ENCODE peak calls at places on chromosomes 3 and 15, in nine cellular contexts. Q, O, E, Z, C, S, F, T and P are unnamed samples.

GRCh38 chr3:12724794-12725193 is 34.3 kb downstream of the TMEM40 start:
- DNase-seq in Q (no peak), O (no peak), E (no peak), Z (no peak), C (no peak), S (no peak), F (no peak), T (peak), P (peak)

GRCh38 chr15:28096720-28097431 is 2.2 kb downstream of the OCA2 start:
- DNase-seq in Q (no peak), O (no peak), E (no peak), Z (no peak), C (no peak), S (peak), F (peak), T (peak), P (no peak)

GRCh38 chr3:176359211-176359610 is 838.1 kb downstream of the TBL1XR1 start:
- DNase-seq in Q (no peak), O (no peak), E (no peak), Z (no peak), C (no peak), S (peak), F (no peak), T (no peak), P (no peak)

GRCh38 chr3:149657458-149657795 is 398 bp downstream of the WWTR1 start:
- DNase-seq in Q (peak), O (peak), E (peak), Z (peak), C (peak), S (peak), F (no peak), T (peak), P (peak)

GRCh38 chr15:66900586-66901310 is 164.7 kb upstream of the SMAD3 start:
- DNase-seq in Q (no peak), O (no peak), E (no peak), Z (no peak), C (no peak), S (peak), F (no peak), T (no peak), P (no peak)

GRCh38 chr3:106428565-106428994 is 559.8 kb upstream of the CBLB start:
- DNase-seq in Q (peak), O (peak), E (no peak), Z (peak), C (peak), S (no peak), F (no peak), T (peak), P (peak)

GRCh38 chr15:92904832-92905640 is 4.9 kb downstream of the CHD2 start:
- DNase-seq in Q (no peak), O (no peak), E (no peak), Z (peak), C (no peak), S (no peak), F (no peak), T (no peak), P (no peak)

GRCh38 chr3:61537366-61537765 is 24.0 kb upstream of the PTPRG start:
- DNase-seq in Q (peak), O (no peak), E (no peak), Z (no peak), C (peak), S (peak), F (peak), T (no peak), P (peak)

GRCh38 chr3:155619118-155619915 is 125.6 kb downstream of the PLCH1 start:
- DNase-seq in Q (no peak), O (no peak), E (no peak), Z (no peak), C (no peak), S (peak), F (no peak), T (no peak), P (no peak)

GRCh38 chr3:138493804-138494606 is 59.6 kb downstream of the ESYT3 start:
- DNase-seq in Q (peak), O (no peak), E (no peak), Z (peak), C (peak), S (no peak), F (no peak), T (peak), P (peak)

GRCh38 chr15:101043911-101044624 is 124.9 kb downstream of the LRRK1 start:
- DNase-seq in Q (no peak), O (no peak), E (peak), Z (no peak), C (no peak), S (peak), F (no peak), T (no peak), P (no peak)

GRCh38 chr3:38137615-38138346 is 680 bp upstream of the MYD88 start:
- DNase-seq in Q (no peak), O (no peak), E (peak), Z (no peak), C (no peak), S (peak), F (no peak), T (peak), P (peak)

GRCh38 chr15:29106551-29107290 is 162.9 kb downstream of the NSMCE3 start:
- DNase-seq in Q (no peak), O (no peak), E (peak), Z (no peak), C (no peak), S (no peak), F (no peak), T (no peak), P (peak)

GRCh38 chr3:30162579-30162978 is 443.8 kb upstream of the TGFBR2 start:
- DNase-seq in Q (peak), O (no peak), E (no peak), Z (peak), C (peak), S (no peak), F (no peak), T (peak), P (peak)

GRCh38 chr3:56702487-56703315 is 19.6 kb upstream of the TASOR start:
- DNase-seq in Q (peak), O (no peak), E (no peak), Z (peak), C (peak), S (peak), F (peak), T (peak), P (peak)

GRCh38 chr3:61964566-61964965 is 403.2 kb downstream of the PTPRG start:
- DNase-seq in Q (no peak), O (no peak), E (no peak), Z (no peak), C (no peak), S (no peak), F (no peak), T (peak), P (no peak)

GRCh38 chr3:35737934-35738706 is 98.8 kb downstream of the ARPP21 start:
- DNase-seq in Q (no peak), O (no peak), E (no peak), Z (no peak), C (no peak), S (no peak), F (no peak), T (no peak), P (no peak)

GRCh38 chr3:151925419-151925818 is 52.0 kb downstream of the SUCNR1 start:
- DNase-seq in Q (peak), O (no peak), E (no peak), Z (no peak), C (no peak), S (no peak), F (no peak), T (peak), P (no peak)

GRCh38 chr3:62923092-62923491 is 47.9 kb upstream of the CADPS start:
- DNase-seq in Q (peak), O (no peak), E (no peak), Z (peak), C (no peak), S (no peak), F (no peak), T (peak), P (no peak)

GRCh38 chr3:122973893-122974615 is 53.5 kb downstream of the SEMA5B start:
- DNase-seq in Q (peak), O (no peak), E (no peak), Z (no peak), C (no peak), S (no peak), F (no peak), T (peak), P (no peak)

GRCh38 chr3:40189118-40189517 is 120.4 kb upstream of the EIF1B start:
- DNase-seq in Q (no peak), O (no peak), E (no peak), Z (no peak), C (no peak), S (no peak), F (no peak), T (no peak), P (no peak)

GRCh38 chr15:52727825-52728224 is 48.6 kb upstream of the ATOSA start:
- DNase-seq in Q (no peak), O (no peak), E (no peak), Z (no peak), C (no peak), S (no peak), F (no peak), T (no peak), P (no peak)

GRCh38 chr3:150635076-150635475 is 32.0 kb downstream of the SELENOT start:
- DNase-seq in Q (no peak), O (no peak), E (no peak), Z (no peak), C (no peak), S (peak), F (no peak), T (no peak), P (peak)

GRCh38 chr3:29525254-29525881 is 244.5 kb downstream of the RBMS3 start:
- DNase-seq in Q (peak), O (peak), E (no peak), Z (peak), C (peak), S (no peak), F (no peak), T (peak), P (peak)

GRCh38 chr3:279325-279724 is 82.8 kb downstream of the CHL1 start:
- DNase-seq in Q (no peak), O (no peak), E (no peak), Z (no peak), C (no peak), S (no peak), F (no peak), T (no peak), P (no peak)

GRCh38 chr15:85379403-85380131 is 836 bp upstream of the AKAP13 start:
- DNase-seq in Q (peak), O (no peak), E (no peak), Z (peak), C (no peak), S (peak), F (no peak), T (peak), P (peak)

GRCh38 chr3:53581671-53582070 is 87.3 kb downstream of the CACNA1D start:
- DNase-seq in Q (peak), O (no peak), E (no peak), Z (no peak), C (peak), S (no peak), F (no peak), T (no peak), P (no peak)

GRCh38 chr15:58762731-58763130 is 8.4 kb upstream of the MINDY2 start:
- DNase-seq in Q (no peak), O (no peak), E (no peak), Z (no peak), C (no peak), S (no peak), F (no peak), T (no peak), P (no peak)

GRCh38 chr3:129837057-129837631 is 56.4 kb downstream of the TMCC1 start:
- DNase-seq in Q (no peak), O (no peak), E (no peak), Z (peak), C (peak), S (peak), F (no peak), T (no peak), P (peak)

GRCh38 chr15:78625621-78626280 is 5.0 kb upstream of the CHRNA3 start:
- DNase-seq in Q (no peak), O (no peak), E (no peak), Z (no peak), C (no peak), S (no peak), F (no peak), T (no peak), P (no peak)

GRCh38 chr3:115827494-115827893 is 204.2 kb downstream of the GAP43 start:
- DNase-seq in Q (no peak), O (no peak), E (no peak), Z (no peak), C (no peak), S (peak), F (no peak), T (no peak), P (no peak)

GRCh38 chr3:154888386-154888785 is 191.7 kb upstream of the MME start:
- DNase-seq in Q (no peak), O (no peak), E (no peak), Z (no peak), C (no peak), S (no peak), F (no peak), T (no peak), P (no peak)

GRCh38 chr15:33191641-33192040 is 2.9 kb downstream of the FMN1 start:
- DNase-seq in Q (no peak), O (no peak), E (no peak), Z (no peak), C (no peak), S (no peak), F (no peak), T (no peak), P (no peak)

GRCh38 chr3:127629462-127630403 is 748 bp downstream of the PODXL2 start:
- DNase-seq in Q (no peak), O (no peak), E (no peak), Z (no peak), C (no peak), S (no peak), F (no peak), T (peak), P (no peak)
- H3K4me3 ChIP-seq in Q (peak), O (peak), E (peak), Z (peak), C (peak), S (peak), F (peak), T (peak), P (peak)

GRCh38 chr3:71581451-71581980 is 2.0 kb downstream of the FOXP1 start:
- DNase-seq in Q (no peak), O (peak), E (peak), Z (no peak), C (peak), S (peak), F (peak), T (peak), P (peak)

GRCh38 chr3:71581981-71582611 is 1.4 kb downstream of the FOXP1 start:
- DNase-seq in Q (peak), O (peak), E (peak), Z (no peak), C (peak), S (peak), F (peak), T (peak), P (peak)

GRCh38 chr3:71584216-71585061 is 911 bp upstream of the FOXP1 start:
- DNase-seq in Q (peak), O (peak), E (peak), Z (peak), C (peak), S (peak), F (peak), T (peak), P (peak)

GRCh38 chr3:71583569-71584215 is at the start of gene FOXP1:
- DNase-seq in Q (peak), O (peak), E (peak), Z (peak), C (peak), S (peak), F (peak), T (peak), P (peak)

DNA sequence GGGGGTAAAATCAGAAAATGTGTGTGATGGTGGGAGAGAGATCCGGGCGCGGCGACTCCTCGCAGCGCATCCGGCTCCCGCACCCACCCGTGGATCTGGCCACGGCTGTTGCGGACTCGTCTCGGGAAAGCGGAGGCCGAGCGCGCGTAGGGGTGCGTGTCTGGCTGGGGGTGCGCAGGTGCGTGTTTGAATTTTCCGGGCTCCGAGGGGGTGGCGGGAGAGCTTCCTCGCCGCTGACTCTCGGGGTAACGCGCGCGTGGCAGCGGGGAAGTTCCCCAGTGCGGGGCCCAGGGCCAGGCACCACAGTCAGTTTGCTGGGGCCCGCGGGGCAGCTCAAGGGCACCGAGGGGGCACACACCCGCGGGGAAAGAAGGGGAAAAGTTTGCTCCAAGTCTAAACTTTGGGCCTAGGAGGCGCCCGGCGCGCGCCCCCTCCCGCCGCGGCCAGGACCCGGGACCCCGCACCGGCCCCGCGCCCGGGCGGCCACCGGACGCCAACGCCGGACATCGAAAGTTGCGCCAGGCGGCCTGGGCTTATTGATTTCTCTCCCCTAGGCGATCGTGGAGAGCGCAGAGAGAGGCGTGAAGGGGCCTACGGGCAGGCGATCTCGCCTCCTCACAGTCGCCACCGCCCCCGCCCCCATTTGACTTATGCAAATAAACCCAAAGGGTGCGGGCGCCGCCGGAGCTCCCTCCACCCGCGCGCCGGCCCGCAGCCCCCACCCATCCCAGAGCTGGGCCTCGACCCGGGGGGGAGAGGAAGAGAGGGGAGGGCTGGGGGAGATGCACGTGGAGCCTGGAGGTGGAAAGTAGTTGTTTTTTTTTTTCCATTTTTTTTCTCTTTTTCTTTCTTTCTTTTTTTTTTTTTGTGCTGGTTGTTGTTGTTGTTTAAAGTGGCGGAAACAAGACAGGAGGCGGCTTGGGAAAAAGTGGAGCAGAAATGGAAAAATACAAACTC is 638 bp downstream of the FOXP1 start:
- DNase-seq in Q (peak), O (peak), E (peak), Z (peak), C (peak), S (peak), F (peak), T (peak), P (peak)
- TF ChIP-seq CTCF in Q (no peak), O (no peak), E (no peak), Z (no peak), C (no peak), S (no peak), F (no peak), T (no peak), P (no peak)

GRCh38 chr15:40340038-40340739 is 550 bp downstream of the CCDC9B start:
- DNase-seq in Q (peak), O (peak), E (peak), Z (peak), C (peak), S (no peak), F (peak), T (peak), P (peak)

GRCh38 chr15:40338921-40339620 is 1.7 kb downstream of the CCDC9B start:
- DNase-seq in Q (peak), O (peak), E (no peak), Z (peak), C (peak), S (no peak), F (no peak), T (peak), P (peak)

GRCh38 chr15:40338041-40338657 is 2.6 kb downstream of the CCDC9B start:
- DNase-seq in Q (no peak), O (peak), E (peak), Z (peak), C (peak), S (peak), F (peak), T (peak), P (peak)

GRCh38 chr15:40340740-40341400 is at the start of gene CCDC9B:
- DNase-seq in Q (peak), O (peak), E (peak), Z (peak), C (peak), S (no peak), F (peak), T (peak), P (peak)

DNA sequence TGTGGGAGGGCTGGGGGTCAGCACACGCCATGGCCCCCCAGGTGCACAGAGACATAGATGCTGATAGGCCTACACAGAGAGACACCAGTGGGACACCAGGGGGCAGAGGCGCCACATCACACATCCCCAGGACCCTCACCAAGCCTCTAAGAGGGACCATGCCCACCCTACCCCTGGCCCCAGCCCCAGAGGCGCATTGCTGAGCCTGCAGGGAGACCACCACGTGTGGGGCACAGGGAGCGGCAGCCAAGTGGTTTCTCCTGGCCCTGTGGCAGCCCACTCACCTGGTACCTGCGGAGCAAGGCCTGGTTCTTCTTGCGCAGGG is 1.2 kb downstream of the CCDC9B start:
- DNase-seq in Q (no peak), O (no peak), E (no peak), Z (no peak), C (no peak), S (no peak), F (no peak), T (no peak), P (no peak)
- H3K4me3 ChIP-seq in Q (peak), O (peak), E (peak), Z (peak), C (peak), S (no peak), F (no peak), T (peak), P (peak)

GRCh38 chr15:51622269-51623180 is at the start of gene DMXL2:
- DNase-seq in Q (peak), O (peak), E (peak), Z (peak), C (peak), S (peak), F (peak), T (peak), P (peak)
- TF ChIP-seq CTCF in Q (no peak), O (no peak), E (no peak), Z (no peak), C (no peak), S (no peak), F (no peak), T (no peak), P (no peak)

DNA sequence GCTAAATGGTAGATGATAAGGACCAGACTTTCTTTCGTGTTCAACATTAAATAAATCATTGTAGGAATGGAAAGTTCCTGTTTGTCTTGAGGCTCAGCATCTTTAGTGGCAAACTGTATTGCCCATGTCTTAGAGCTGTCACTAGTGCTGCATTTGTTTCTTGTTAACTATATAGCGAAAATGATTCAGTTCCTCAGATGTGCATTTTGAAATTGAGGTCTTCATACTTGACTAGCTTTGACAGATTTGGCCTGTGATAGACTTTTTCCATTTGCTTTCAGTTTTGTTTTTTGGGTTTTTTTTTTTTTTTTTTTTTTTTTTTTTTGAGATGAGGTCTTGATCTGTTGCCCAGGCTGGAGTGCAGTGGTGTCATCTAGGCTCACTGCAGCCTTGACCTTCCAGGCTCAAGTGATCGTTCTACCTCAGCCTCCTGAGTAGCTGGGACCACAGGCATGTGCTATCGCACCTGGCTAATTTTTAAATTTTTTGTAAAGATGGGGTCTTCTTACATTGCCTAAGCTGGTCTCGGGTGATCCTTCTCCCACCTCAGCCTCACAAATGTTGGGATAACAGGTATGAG is 9.5 kb upstream of the RPLP1 start:
- DNase-seq in Q (no peak), O (no peak), E (no peak), Z (no peak), C (no peak), S (no peak), F (no peak), T (no peak), P (no peak)
- H3K4me3 ChIP-seq in Q (no peak), O (no peak), E (no peak), Z (no peak), C (no peak), S (no peak), F (no peak), T (no peak), P (no peak)